ENCODE peak calls at places on chromosomes 16 and 17, in six cellular contexts. X, S, H, Y, Z and L are unnamed samples. For H3K4me1, the result is how much of the 10 kb centered on the place peaks cover.

GRCh38 chr17:44348234-44348987 is 3.3 kb downstream of the GRN start:
- DNase-seq in S (peak), H (no peak), Y (no peak), X (no peak), Z (no peak), L (no peak)

GRCh38 chr16:17556276-17557052 is 85.7 kb upstream of the XYLT1 start:
- DNase-seq in X (no peak), Y (no peak), H (peak), Z (peak), S (no peak), L (peak)

GRCh38 chr16:17377360-17378324 is 93.1 kb downstream of the XYLT1 start:
- DNase-seq in H (peak), Z (no peak), S (no peak), Y (no peak), X (no peak), L (peak)

GRCh38 chr16:48075398-48075797 is 80.4 kb downstream of the ABCC12 start:
- DNase-seq in H (no peak), Z (no peak), Y (no peak), X (no peak), S (no peak), L (no peak)

GRCh38 chr17:71580220-71580619 is 540.6 kb upstream of the SOX9 start:
- DNase-seq in S (no peak), H (no peak), Y (no peak), X (no peak), Z (no peak), L (no peak)

GRCh38 chr17:27893834-27894503 is 804 bp upstream of the LYRM9 start:
- DNase-seq in X (no peak), S (no peak), H (no peak), Z (no peak), Y (no peak), L (no peak)

GRCh38 chr16:88725609-88726407 is 19.5 kb downstream of the CTU2 start:
- DNase-seq in H (no peak), Y (no peak), X (no peak), Z (no peak), S (no peak), L (no peak)

GRCh38 chr17:69500911-69501429 is 86.5 kb downstream of the MAP2K6 start:
- DNase-seq in S (no peak), Z (no peak), Y (no peak), H (no peak), X (no peak), L (no peak)

GRCh38 chr17:77563439-77564102 is 394.9 kb upstream of the TNRC6C start:
- DNase-seq in H (no peak), Y (no peak), X (no peak), Z (no peak), S (peak), L (no peak)

GRCh38 chr17:16930571-16931317 is 41.2 kb downstream of the TNFRSF13B start:
- DNase-seq in S (peak), Y (no peak), H (no peak), Z (no peak), X (peak), L (no peak)

GRCh38 chr16:64452446-64452845 is 669.4 kb downstream of the CDH11 start:
- DNase-seq in H (no peak), Y (no peak), Z (no peak), X (no peak), S (no peak), L (no peak)

GRCh38 chr17:48241131-48241591 is 133.6 kb downstream of the SNX11 start:
- DNase-seq in S (no peak), Z (peak), H (no peak), X (peak), Y (no peak), L (no peak)

GRCh38 chr17:49880291-49881053 is 32.6 kb upstream of the TAC4 start:
- DNase-seq in S (peak), X (peak), Z (peak), Y (peak), H (peak), L (peak)

DNA sequence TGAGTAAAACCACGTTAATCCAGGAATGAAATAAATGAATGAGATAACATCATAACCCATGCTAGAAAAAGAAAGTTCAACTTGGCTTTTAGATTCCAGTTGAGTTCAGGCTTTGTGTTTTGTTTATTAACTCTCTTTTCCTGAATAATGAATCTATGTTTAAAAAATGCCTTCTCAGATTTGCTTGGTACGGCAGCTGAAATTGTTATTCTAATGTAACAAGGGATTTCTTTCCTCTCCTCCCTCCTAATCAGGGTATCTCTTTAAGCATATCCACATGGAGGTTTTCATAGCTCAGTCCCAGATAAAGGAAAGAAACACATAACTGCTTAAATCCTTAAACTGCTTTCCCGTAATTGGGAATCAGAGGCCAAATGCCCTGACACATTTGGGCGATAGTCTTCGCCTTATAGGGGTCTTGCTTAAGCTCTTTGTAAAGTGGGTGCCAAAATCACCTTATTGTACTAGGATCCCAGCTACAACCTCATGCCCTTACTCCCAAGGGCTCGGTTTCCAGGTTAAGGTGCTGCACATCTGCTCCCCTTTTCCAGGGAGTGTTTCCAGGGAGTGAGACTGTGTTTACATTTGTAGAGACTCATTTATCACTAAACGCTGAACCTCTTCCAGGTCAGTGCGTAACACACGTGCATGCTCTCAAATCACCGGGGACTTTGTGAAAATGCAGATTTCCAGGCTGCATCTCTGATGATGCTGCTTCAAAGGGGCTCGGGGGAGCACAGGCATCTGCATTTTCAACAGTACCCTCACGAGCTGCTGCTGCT is 142.8 kb upstream of the FOXF1 start:
- DNase-seq in Y (no peak), Z (no peak), S (no peak), H (no peak), X (no peak), L (no peak)
- H3K4me1 ChIP-seq in Y (under half), Z (under half), S (under half), H (under half), X (under half), L (under half)

DNA sequence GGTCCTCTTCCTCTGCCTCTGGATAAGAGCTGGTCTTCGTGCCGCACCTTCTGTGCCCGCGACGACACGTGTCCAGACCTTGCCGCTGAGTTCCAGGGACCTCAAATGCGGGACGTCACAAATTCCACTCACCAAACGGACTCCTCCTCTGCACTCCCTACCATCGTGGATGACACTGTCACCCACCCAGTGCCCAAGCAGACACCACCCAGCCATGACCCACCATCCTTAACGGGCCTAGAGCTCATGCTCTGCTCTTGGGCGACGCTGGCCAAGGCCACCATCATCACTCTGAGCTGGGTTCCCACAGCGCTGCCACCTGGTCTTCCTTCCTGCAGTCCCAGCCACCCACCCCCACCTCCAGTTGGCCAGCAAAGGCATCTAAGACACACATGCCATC is 96.4 kb upstream of the RPL38 start:
- DNase-seq in Z (no peak), Y (no peak), H (no peak), X (no peak), S (no peak), L (no peak)
- H3K4me1 ChIP-seq in Z (under half), Y (under half), H (under half), X (under half), S (under half), L (under half)

GRCh38 chr17:80600586-80600985 is 55.9 kb downstream of the RPTOR start:
- DNase-seq in S (no peak), H (no peak), X (no peak), Z (no peak), Y (no peak), L (no peak)

GRCh38 chr17:80605326-80606066 is 60.9 kb downstream of the RPTOR start:
- DNase-seq in Z (peak), H (no peak), Y (no peak), X (no peak), S (no peak), L (no peak)

GRCh38 chr17:80601146-80601545 is 56.5 kb downstream of the RPTOR start:
- DNase-seq in H (no peak), Z (no peak), S (no peak), X (no peak), Y (no peak), L (no peak)

GRCh38 chr17:80603380-80603779 is 58.7 kb downstream of the RPTOR start:
- DNase-seq in X (no peak), Z (no peak), S (no peak), Y (no peak), H (no peak), L (no peak)

DNA sequence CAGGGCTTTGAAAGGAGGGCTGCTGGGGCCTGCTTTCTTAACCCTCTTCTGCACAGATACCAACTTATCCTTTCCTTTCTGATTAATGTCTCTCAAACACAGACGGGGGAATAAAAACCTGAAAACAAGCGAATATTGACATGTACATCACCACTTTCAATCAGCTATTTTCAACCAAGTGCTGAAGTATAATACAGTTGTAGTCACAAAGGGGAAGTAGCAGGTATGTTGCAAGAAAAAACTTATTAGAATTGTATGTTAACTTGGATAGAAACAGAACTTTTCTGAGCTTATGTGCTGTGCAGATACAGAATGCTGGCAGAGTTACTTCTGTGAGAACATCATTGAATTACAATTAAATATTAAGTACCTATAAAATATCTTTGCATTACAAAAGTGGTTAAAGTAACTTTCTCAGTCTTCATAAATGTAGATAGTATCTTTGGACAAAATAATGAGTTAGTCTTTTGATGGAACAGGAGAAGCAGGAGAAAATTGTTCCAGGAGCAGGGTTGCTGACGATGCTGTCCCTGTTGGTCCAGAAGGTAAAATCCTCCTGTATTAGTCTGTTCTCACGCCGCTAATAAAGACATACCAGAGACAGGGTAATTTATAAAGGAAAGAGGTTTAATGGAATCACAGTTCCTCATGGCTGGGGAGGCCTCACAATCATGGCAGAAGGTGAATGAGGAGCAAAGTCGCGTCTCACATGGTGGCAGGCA is 59.5 kb downstream of the RPTOR start:
- DNase-seq in H (no peak), X (no peak), S (no peak), Z (no peak), Y (no peak), L (no peak)
- H3K4me1 ChIP-seq in H (under half), X (under half), S (under half), Z (under half), Y (under half), L (under half)

DNA sequence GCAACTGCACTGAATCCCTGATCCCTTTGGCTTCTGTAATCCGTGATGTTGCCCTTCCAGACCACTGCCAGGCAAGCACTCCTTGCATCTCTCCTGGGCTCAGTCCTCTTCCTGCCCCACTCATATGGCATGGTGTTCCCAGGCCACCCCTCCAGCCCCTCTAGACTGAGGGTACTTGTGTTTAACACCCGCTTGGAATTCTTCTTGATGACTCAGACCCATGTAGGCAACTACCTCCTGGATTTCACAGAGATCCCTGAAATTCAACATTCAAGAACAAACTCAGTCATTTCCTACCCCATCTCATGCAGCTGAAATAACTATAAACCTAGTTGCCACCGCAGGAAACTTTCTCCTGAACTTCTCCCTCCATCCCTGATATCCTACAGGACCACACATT is 541.9 kb upstream of the CDH11 start:
- DNase-seq in Z (no peak), S (no peak), Y (no peak), H (no peak), X (no peak), L (no peak)
- H3K4me1 ChIP-seq in Z (under half), S (under half), Y (under half), H (under half), X (under half), L (under half)

GRCh38 chr17:42509916-42510315 is 26.1 kb upstream of the NAGLU start:
- DNase-seq in X (no peak), H (no peak), Z (no peak), S (no peak), Y (no peak), L (no peak)

GRCh38 chr17:42509409-42509808 is 26.6 kb upstream of the NAGLU start:
- DNase-seq in X (no peak), H (no peak), Z (no peak), Y (no peak), S (no peak), L (no peak)

GRCh38 chr17:42512246-42512645 is 23.8 kb upstream of the NAGLU start:
- DNase-seq in X (no peak), Y (no peak), Z (no peak), S (no peak), H (no peak), L (no peak)

GRCh38 chr17:42508426-42509164 is 27.4 kb upstream of the NAGLU start:
- DNase-seq in H (no peak), Y (no peak), X (no peak), Z (no peak), S (peak), L (no peak)

DNA sequence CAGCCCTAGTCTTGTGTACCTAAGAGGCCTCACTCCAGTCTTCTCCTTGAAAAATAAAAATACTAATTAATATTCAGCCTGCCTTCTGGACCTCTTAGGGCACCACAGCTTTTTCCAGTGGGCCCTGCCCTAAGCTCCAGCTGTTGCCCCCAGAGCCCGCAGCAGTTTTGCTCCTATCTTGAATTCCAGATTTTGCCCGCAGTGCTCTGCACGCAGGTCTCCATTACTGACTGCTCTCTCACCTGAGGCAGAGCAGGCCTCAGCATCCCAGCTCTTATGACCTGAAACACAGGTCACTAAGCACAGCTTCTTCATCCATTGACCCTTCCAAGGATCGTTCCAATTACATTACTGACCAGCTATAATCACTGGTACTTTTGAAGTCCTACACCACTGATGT is 28.4 kb upstream of the NAGLU start:
- DNase-seq in S (peak), Y (no peak), X (no peak), H (no peak), Z (no peak), L (no peak)
- H3K4me1 ChIP-seq in S (under half), Y (under half), X (under half), H (under half), Z (under half), L (under half)

GRCh38 chr16:81478876-81479496 is 34.4 kb downstream of the CMIP start:
- DNase-seq in S (no peak), X (peak), H (no peak), Z (no peak), Y (peak), L (no peak)

GRCh38 chr16:81473969-81474959 is 29.7 kb downstream of the CMIP start:
- DNase-seq in Y (no peak), H (no peak), S (no peak), Z (no peak), X (peak), L (no peak)

GRCh38 chr16:81476732-81477131 is 32.1 kb downstream of the CMIP start:
- DNase-seq in Y (no peak), Z (no peak), H (no peak), S (no peak), X (no peak), L (no peak)

GRCh38 chr16:81480856-81481821 is 36.5 kb downstream of the CMIP start:
- DNase-seq in S (peak), Y (peak), X (no peak), H (no peak), Z (peak), L (no peak)

DNA sequence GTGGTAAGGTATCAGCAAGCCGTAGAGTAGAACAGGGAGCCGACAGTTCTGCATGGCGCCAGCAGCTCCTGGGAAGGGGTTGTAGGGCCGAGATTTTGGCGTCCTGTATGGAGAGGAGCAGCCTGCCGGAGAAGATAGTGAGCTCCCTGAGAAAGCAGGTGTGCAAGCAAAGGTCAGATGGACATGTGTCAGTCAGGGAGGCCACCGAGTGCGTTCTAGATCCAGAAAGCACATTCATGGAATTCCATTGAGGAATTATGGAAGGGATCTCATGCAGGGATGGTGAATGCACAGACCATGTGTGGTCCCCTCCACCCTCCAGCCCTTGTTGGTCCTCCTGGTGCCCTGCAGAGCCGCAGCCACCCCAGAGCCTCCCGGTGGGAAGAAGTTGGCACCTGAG is 33.7 kb downstream of the CMIP start:
- DNase-seq in X (peak), Z (no peak), S (no peak), Y (no peak), H (no peak), L (no peak)
- H3K4me1 ChIP-seq in X (half or more), Z (under half), S (half or more), Y (half or more), H (under half), L (under half)

GRCh38 chr17:80662557-80662956 is 117.9 kb downstream of the RPTOR start:
- DNase-seq in H (no peak), Z (no peak), Y (no peak), S (no peak), X (no peak), L (no peak)
- H3K4me1 ChIP-seq in H (under half), Z (under half), Y (under half), S (under half), X (under half), L (under half)